ENCODE peak calls at places on chromosomes 13 and 19, in ten cellular contexts. X is stimulated activated CD8-positive, alpha-beta memory T cell treated with anti-CD3 and anti-CD28 coated beads, Interleukin-4, amount 100 ng/mL, for 4 hours; N is GM23338; O is activated T-cell treated with anti-CD3 and anti-CD28 coated beads for 1 hour; U is mucosa of gallbladder; L is stimulated activated CD4-positive, alpha-beta T cell treated with anti-CD3 and anti-CD28 coated beads, Interleukin-1b, Interleukin-23, amount 100 ng/mL, for 24 hours; G is upper lobe of left lung; T is immature natural killer cell; W is dorsolateral prefrontal cortex; A is cardiac muscle cell. Y is an unnamed sample.

GRCh38 chr19:3046621-3047306 is 15.5 kb downstream of the TLE5 start:
- DNase-seq in U (peak), O (no peak), W (no peak), N (peak), X (no peak), A (peak), T (no peak), G (peak), L (no peak), Y (peak)

GRCh38 chr13:109938255-109938936 is 152.0 kb upstream of the IRS2 start:
- DNase-seq in W (no peak), G (no peak), T (no peak), U (no peak), N (no peak), X (no peak), A (peak), O (no peak), L (no peak), Y (no peak)

GRCh38 chr19:54325194-54325621 is 12.2 kb upstream of the LILRA5 start:
- DNase-seq in N (peak), U (peak), L (no peak), G (no peak), T (peak), O (peak), X (peak), A (peak), W (no peak), Y (no peak)

GRCh38 chr13:103203750-103204330 is 137.6 kb upstream of the SLC10A2 start:
- DNase-seq in N (no peak), G (no peak), T (no peak), A (no peak), W (no peak), X (no peak), O (no peak), U (no peak), L (no peak), Y (no peak)

GRCh38 chr19:310141-310651 is 19.0 kb upstream of the PLPP2 start:
- DNase-seq in U (no peak), L (no peak), G (no peak), X (no peak), A (no peak), W (peak), T (no peak), O (no peak), N (peak), Y (no peak)

GRCh38 chr13:52454459-52454824 is 836 bp upstream of the CKAP2 start:
- DNase-seq in T (peak), U (no peak), O (no peak), N (peak), X (no peak), W (no peak), G (no peak), L (no peak), A (no peak), Y (peak)

GRCh38 chr19:1295169-1296012 is 9.7 kb downstream of the EFNA2 start:
- DNase-seq in X (no peak), G (peak), T (peak), L (no peak), N (peak), O (peak), U (no peak), A (peak), W (no peak), Y (no peak)

GRCh38 chr13:27654816-27655215 is 33.1 kb downstream of the POLR1D start:
- DNase-seq in O (no peak), N (no peak), G (no peak), X (no peak), W (no peak), U (no peak), A (no peak), T (no peak), L (no peak), Y (no peak)

GRCh38 chr13:42696191-42696590 is 85.2 kb upstream of the FAM216B start:
- DNase-seq in A (peak), L (no peak), N (no peak), W (no peak), G (no peak), X (no peak), O (no peak), U (no peak), T (no peak), Y (no peak)

Y was measured in prostate gland.